ENCODE peak calls at places on chromosomes 5 and 9, in eight cellular contexts. One of them, this sample, is unnamed.

GRCh38 chr5:149500922-149501582 is 50.2 kb downstream of the CSNK1A1 start:
- DNase-seq in tibial nerve: no peak
- DNase-seq in fibroblast of pulmonary artery: peak; percentile 37
- DNase-seq in NCI-H1105: no peak
- DNase-seq in iPS-NIHi11: no peak
- DNase-seq in EL: peak; percentile 95
- DNase-seq in cardiac septum: no peak
- DNase-seq in Right ventricle myocardium superior: no peak
- DNase-seq in this sample: no peak

GRCh38 chr9:89368550-89368949 is 50.2 kb downstream of the SECISBP2 start:
- DNase-seq in cardiac septum: no peak
- DNase-seq in tibial nerve: no peak
- DNase-seq in iPS-NIHi11: no peak
- DNase-seq in EL: no peak
- DNase-seq in fibroblast of pulmonary artery: no peak
- DNase-seq in NCI-H1105: no peak
- DNase-seq in Right ventricle myocardium superior: no peak
- DNase-seq in this sample: no peak

GRCh38 chr5:127396490-127397155 is 106.0 kb downstream of the MEGF10 start:
- DNase-seq in iPS-NIHi11: no peak
- DNase-seq in Right ventricle myocardium superior: no peak
- DNase-seq in cardiac septum: no peak
- DNase-seq in tibial nerve: no peak
- DNase-seq in EL: no peak
- DNase-seq in fibroblast of pulmonary artery: no peak
- DNase-seq in NCI-H1105: no peak
- DNase-seq in this sample: no peak

GRCh38 chr9:114283551-114284111 is 39.3 kb upstream of the ORM1 start:
- DNase-seq in cardiac septum: peak; percentile 65
- DNase-seq in fibroblast of pulmonary artery: no peak
- DNase-seq in NCI-H1105: no peak
- DNase-seq in Right ventricle myocardium superior: no peak
- DNase-seq in tibial nerve: no peak
- DNase-seq in EL: no peak
- DNase-seq in iPS-NIHi11: no peak
- DNase-seq in this sample: peak; percentile 42

GRCh38 chr5:12861891-12862290 is 957.6 kb upstream of the CTNND2 start:
- DNase-seq in Right ventricle myocardium superior: no peak
- DNase-seq in tibial nerve: no peak
- DNase-seq in cardiac septum: no peak
- DNase-seq in iPS-NIHi11: peak; percentile 19
- DNase-seq in NCI-H1105: no peak
- DNase-seq in EL: no peak
- DNase-seq in fibroblast of pulmonary artery: no peak
- DNase-seq in this sample: no peak

GRCh38 chr9:8589476-8589875 is 789.9 kb upstream of the DMAC1 start:
- DNase-seq in tibial nerve: no peak
- DNase-seq in cardiac septum: no peak
- DNase-seq in NCI-H1105: no peak
- DNase-seq in EL: no peak
- DNase-seq in iPS-NIHi11: no peak
- DNase-seq in fibroblast of pulmonary artery: no peak
- DNase-seq in Right ventricle myocardium superior: no peak
- DNase-seq in this sample: no peak

GRCh38 chr5:138539791-138540190 is 3.2 kb downstream of the ETF1 start:
- DNase-seq in cardiac septum: no peak
- DNase-seq in iPS-NIHi11: no peak
- DNase-seq in tibial nerve: no peak
- DNase-seq in NCI-H1105: no peak
- DNase-seq in Right ventricle myocardium superior: no peak
- DNase-seq in EL: no peak
- DNase-seq in fibroblast of pulmonary artery: no peak
- DNase-seq in this sample: no peak

GRCh38 chr5:158832096-158832495 is 267.6 kb downstream of the EBF1 start:
- DNase-seq in NCI-H1105: no peak
- DNase-seq in fibroblast of pulmonary artery: no peak
- DNase-seq in EL: peak; percentile 34
- DNase-seq in tibial nerve: no peak
- DNase-seq in cardiac septum: no peak
- DNase-seq in iPS-NIHi11: no peak
- DNase-seq in Right ventricle myocardium superior: no peak
- DNase-seq in this sample: no peak

GRCh38 chr5:159032656-159033350 is 66.9 kb downstream of the EBF1 start:
- DNase-seq in Right ventricle myocardium superior: no peak
- DNase-seq in cardiac septum: no peak
- DNase-seq in EL: no peak
- DNase-seq in tibial nerve: no peak
- DNase-seq in iPS-NIHi11: no peak
- DNase-seq in fibroblast of pulmonary artery: no peak
- DNase-seq in NCI-H1105: no peak
- DNase-seq in this sample: no peak

GRCh38 chr9:94931725-94932124 is 205.2 kb downstream of the AOPEP start:
- DNase-seq in cardiac septum: no peak
- DNase-seq in Right ventricle myocardium superior: no peak
- DNase-seq in NCI-H1105: no peak
- DNase-seq in EL: no peak
- DNase-seq in tibial nerve: no peak
- DNase-seq in fibroblast of pulmonary artery: no peak
- DNase-seq in iPS-NIHi11: no peak
- DNase-seq in this sample: no peak

GRCh38 chr9:23492126-23493002 is 333.7 kb downstream of the ELAVL2 start:
- DNase-seq in NCI-H1105: peak; percentile 13
- DNase-seq in Right ventricle myocardium superior: no peak
- DNase-seq in cardiac septum: no peak
- DNase-seq in iPS-NIHi11: peak; percentile 40
- DNase-seq in tibial nerve: no peak
- DNase-seq in fibroblast of pulmonary artery: peak; percentile 1
- DNase-seq in EL: peak; percentile 1
- DNase-seq in this sample: no peak

GRCh38 chr5:111954516-111955337 is 197.7 kb upstream of the NREP start:
- DNase-seq in Right ventricle myocardium superior: no peak
- DNase-seq in EL: peak; percentile 57
- DNase-seq in cardiac septum: no peak
- DNase-seq in tibial nerve: no peak
- DNase-seq in NCI-H1105: no peak
- DNase-seq in fibroblast of pulmonary artery: no peak
- DNase-seq in iPS-NIHi11: no peak
- DNase-seq in this sample: no peak

GRCh38 chr9:106110483-106110882 is 416.1 kb downstream of the TMEM38B start:
- DNase-seq in NCI-H1105: no peak
- DNase-seq in cardiac septum: no peak
- DNase-seq in fibroblast of pulmonary artery: no peak
- DNase-seq in iPS-NIHi11: no peak
- DNase-seq in EL: no peak
- DNase-seq in Right ventricle myocardium superior: no peak
- DNase-seq in tibial nerve: no peak
- DNase-seq in this sample: no peak

GRCh38 chr5:132257131-132258101 is at the start of gene PDLIM4:
- DNase-seq in tibial nerve: no peak
- DNase-seq in fibroblast of pulmonary artery: peak; percentile 23
- DNase-seq in NCI-H1105: no peak
- DNase-seq in Right ventricle myocardium superior: peak; percentile 57
- DNase-seq in cardiac septum: no peak
- DNase-seq in EL: peak; percentile 37
- DNase-seq in iPS-NIHi11: peak; percentile 92
- DNase-seq in this sample: peak; percentile 57

GRCh38 chr9:76521244-76521673 is 62.3 kb downstream of the GCNT1 start:
- DNase-seq in Right ventricle myocardium superior: no peak
- DNase-seq in tibial nerve: no peak
- DNase-seq in EL: no peak
- DNase-seq in iPS-NIHi11: no peak
- DNase-seq in NCI-H1105: no peak
- DNase-seq in fibroblast of pulmonary artery: no peak
- DNase-seq in cardiac septum: no peak
- DNase-seq in this sample: no peak

GRCh38 chr5:165029471-165029870 is 1524.1 kb downstream of the MAT2B start:
- DNase-seq in tibial nerve: peak; percentile 7
- DNase-seq in iPS-NIHi11: peak; percentile 38
- DNase-seq in Right ventricle myocardium superior: no peak
- DNase-seq in cardiac septum: no peak
- DNase-seq in EL: no peak
- DNase-seq in NCI-H1105: no peak
- DNase-seq in fibroblast of pulmonary artery: no peak
- DNase-seq in this sample: no peak

GRCh38 chr9:130137081-130137869 is 34.9 kb upstream of the NCS1 start:
- DNase-seq in iPS-NIHi11: no peak
- DNase-seq in tibial nerve: no peak
- DNase-seq in cardiac septum: peak; percentile 82
- DNase-seq in Right ventricle myocardium superior: no peak
- DNase-seq in EL: no peak
- DNase-seq in fibroblast of pulmonary artery: no peak
- DNase-seq in NCI-H1105: no peak
- DNase-seq in this sample: peak; percentile 66

GRCh38 chr9:100064872-100065581 is 33.8 kb downstream of the ERP44 start:
- DNase-seq in Right ventricle myocardium superior: no peak
- DNase-seq in iPS-NIHi11: no peak
- DNase-seq in NCI-H1105: no peak
- DNase-seq in cardiac septum: no peak
- DNase-seq in EL: peak; percentile 78
- DNase-seq in tibial nerve: no peak
- DNase-seq in fibroblast of pulmonary artery: peak; percentile 61
- DNase-seq in this sample: no peak

GRCh38 chr5:763397-763796 is 21.1 kb downstream of the ZDHHC11B start:
- DNase-seq in EL: no peak
- DNase-seq in iPS-NIHi11: no peak
- DNase-seq in NCI-H1105: no peak
- DNase-seq in Right ventricle myocardium superior: no peak
- DNase-seq in fibroblast of pulmonary artery: no peak
- DNase-seq in cardiac septum: peak; percentile 65
- DNase-seq in tibial nerve: no peak
- DNase-seq in this sample: no peak

GRCh38 chr9:128225770-128226753 is 22.9 kb downstream of the DNM1 start:
- DNase-seq in cardiac septum: no peak
- DNase-seq in NCI-H1105: no peak
- DNase-seq in Right ventricle myocardium superior: no peak
- DNase-seq in fibroblast of pulmonary artery: no peak
- DNase-seq in tibial nerve: no peak
- DNase-seq in iPS-NIHi11: no peak
- DNase-seq in EL: no peak
- DNase-seq in this sample: no peak

GRCh38 chr5:97004423-97005060 is 68.7 kb downstream of the LNPEP start:
- DNase-seq in iPS-NIHi11: no peak
- DNase-seq in Right ventricle myocardium superior: no peak
- DNase-seq in fibroblast of pulmonary artery: no peak
- DNase-seq in EL: no peak
- DNase-seq in cardiac septum: no peak
- DNase-seq in tibial nerve: no peak
- DNase-seq in NCI-H1105: no peak
- DNase-seq in this sample: no peak

GRCh38 chr9:126551812-126552211 is 61.9 kb upstream of the LMX1B start:
- DNase-seq in Right ventricle myocardium superior: no peak
- DNase-seq in tibial nerve: no peak
- DNase-seq in EL: no peak
- DNase-seq in cardiac septum: no peak
- DNase-seq in NCI-H1105: no peak
- DNase-seq in iPS-NIHi11: no peak
- DNase-seq in fibroblast of pulmonary artery: no peak
- DNase-seq in this sample: no peak

GRCh38 chr5:153756540-153756939 is 266.1 kb downstream of the GRIA1 start:
- DNase-seq in NCI-H1105: no peak
- DNase-seq in iPS-NIHi11: peak; percentile 33
- DNase-seq in fibroblast of pulmonary artery: peak; percentile 12
- DNase-seq in cardiac septum: no peak
- DNase-seq in tibial nerve: no peak
- DNase-seq in Right ventricle myocardium superior: no peak
- DNase-seq in EL: peak; percentile 5
- DNase-seq in this sample: no peak

GRCh38 chr5:6856658-6857057 is 143.4 kb downstream of the TENT4A start:
- DNase-seq in NCI-H1105: no peak
- DNase-seq in iPS-NIHi11: no peak
- DNase-seq in Right ventricle myocardium superior: no peak
- DNase-seq in tibial nerve: no peak
- DNase-seq in EL: no peak
- DNase-seq in cardiac septum: no peak
- DNase-seq in fibroblast of pulmonary artery: no peak
- DNase-seq in this sample: no peak

GRCh38 chr5:1112596-1113331 is 901 bp upstream of the SLC12A7 start:
- DNase-seq in iPS-NIHi11: no peak
- DNase-seq in tibial nerve: no peak
- DNase-seq in EL: no peak
- DNase-seq in Right ventricle myocardium superior: no peak
- DNase-seq in cardiac septum: no peak
- DNase-seq in NCI-H1105: no peak
- DNase-seq in fibroblast of pulmonary artery: no peak
- DNase-seq in this sample: no peak

GRCh38 chr5:37838152-37838932 is 1.5 kb downstream of the GDNF start:
- DNase-seq in EL: peak; percentile 67
- DNase-seq in tibial nerve: no peak
- DNase-seq in iPS-NIHi11: peak; percentile 29
- DNase-seq in cardiac septum: no peak
- DNase-seq in fibroblast of pulmonary artery: peak; percentile 32
- DNase-seq in NCI-H1105: no peak
- DNase-seq in Right ventricle myocardium superior: no peak
- DNase-seq in this sample: no peak

GRCh38 chr9:130561056-130561455 is 18.3 kb upstream of the FUBP3 start:
- DNase-seq in tibial nerve: no peak
- DNase-seq in Right ventricle myocardium superior: no peak
- DNase-seq in fibroblast of pulmonary artery: no peak
- DNase-seq in iPS-NIHi11: no peak
- DNase-seq in NCI-H1105: peak; percentile 18
- DNase-seq in cardiac septum: no peak
- DNase-seq in EL: no peak
- DNase-seq in this sample: no peak

GRCh38 chr5:158947831-158948230 is 151.9 kb downstream of the EBF1 start:
- DNase-seq in fibroblast of pulmonary artery: peak; percentile 9
- DNase-seq in Right ventricle myocardium superior: no peak
- DNase-seq in cardiac septum: no peak
- DNase-seq in iPS-NIHi11: no peak
- DNase-seq in NCI-H1105: no peak
- DNase-seq in EL: peak; percentile 45
- DNase-seq in tibial nerve: no peak
- DNase-seq in this sample: no peak